ENCODE peak calls at places on chromosome 1, in ten cellular contexts. W, H, D, F, L, N, Y, V, T and E are unnamed samples.
A peak's percentile ranks its signal among the peaks of the same experiment; 100 is the strongest.

GRCh38 chr1:29462096-29462495 is 225.8 kb downstream of the PTPRU start:
- DNase-seq in Y (no peak), W (no peak), F (no peak), D (no peak), T (no peak), H (no peak), N (no peak), L (no peak), V (no peak), E (no peak)

GRCh38 chr1:196609114-196609737 is 986 bp upstream of the KCNT2 start:
- DNase-seq in L (no peak), N (peak; percentile 5), F (no peak), H (no peak), W (peak; percentile 57), V (no peak), D (no peak), Y (peak; percentile 2), T (peak; percentile 24), E (peak; percentile 13)

GRCh38 chr1:11495579-11495978 is 16.6 kb downstream of the DISP3 start:
- DNase-seq in N (no peak), W (no peak), D (no peak), T (no peak), Y (no peak), V (no peak), H (peak; percentile 5), L (no peak), F (no peak), E (no peak)

GRCh38 chr1:163528710-163529348 is 207.1 kb downstream of the NUF2 start:
- DNase-seq in N (peak; percentile 23), T (no peak), L (peak; percentile 24), Y (no peak), H (no peak), W (no peak), D (peak; percentile 46), F (no peak), V (no peak), E (no peak)

GRCh38 chr1:201795066-201795465 is 33.9 kb upstream of the IPO9 start:
- DNase-seq in N (no peak), Y (no peak), L (peak; percentile 53), T (no peak), W (no peak), H (no peak), V (no peak), D (peak; percentile 32), F (no peak), E (no peak)

GRCh38 chr1:53551428-53551995 is 92.3 kb downstream of the DMRTB1 start:
- DNase-seq in Y (no peak), N (no peak), L (no peak), H (peak; percentile 28), D (no peak), T (peak; percentile 42), F (no peak), W (no peak), V (no peak), E (no peak)

GRCh38 chr1:64282353-64282752 is 78.9 kb downstream of the UBE2U start:
- DNase-seq in D (no peak), T (peak; percentile 43), N (no peak), H (peak; percentile 65), Y (peak; percentile 74), F (no peak), V (no peak), W (no peak), L (no peak), E (no peak)

GRCh38 chr1:154420172-154420571 is 15.0 kb downstream of the IL6R start:
- DNase-seq in T (peak; percentile 90), L (peak; percentile 93), W (no peak), V (no peak), F (no peak), D (peak; percentile 94), H (peak; percentile 86), Y (peak; percentile 40), N (peak; percentile 72), E (no peak)

GRCh38 chr1:228939001-228939691 is 203.9 kb downstream of the RHOU start:
- DNase-seq in V (no peak), D (no peak), Y (no peak), N (no peak), W (no peak), T (no peak), F (no peak), H (no peak), L (no peak), E (no peak)

GRCh38 chr1:220217383-220217988 is 54.8 kb downstream of the RAB3GAP2 start:
- DNase-seq in D (peak; percentile 51), W (no peak), H (no peak), N (no peak), Y (no peak), F (no peak), V (no peak), T (no peak), L (peak; percentile 12), E (no peak)

GRCh38 chr1:78691995-78692747 is 42.5 kb downstream of the IFI44 start:
- DNase-seq in N (no peak), D (no peak), T (no peak), Y (no peak), V (no peak), L (no peak), H (no peak), F (no peak), W (no peak), E (no peak)

GRCh38 chr1:201138311-201138840 is 11.4 kb upstream of the ASCL5 start:
- DNase-seq in H (no peak), W (no peak), N (no peak), V (no peak), T (no peak), F (no peak), L (no peak), D (no peak), Y (no peak), E (no peak)

GRCh38 chr1:86748622-86749373 is 44.4 kb downstream of the SH3GLB1 start:
- DNase-seq in W (no peak), N (no peak), T (no peak), H (no peak), V (no peak), Y (no peak), L (no peak), D (no peak), F (no peak), E (no peak)

GRCh38 chr1:119956306-119956705 is 60.0 kb upstream of the ADAM30 start:
- DNase-seq in V (no peak), F (no peak), L (no peak), D (no peak), H (no peak), Y (no peak), T (no peak), W (no peak), N (no peak), E (no peak)

GRCh38 chr1:169236880-169237279 is 130.4 kb downstream of the ATP1B1 start:
- DNase-seq in W (no peak), N (no peak), D (no peak), L (no peak), V (no peak), F (no peak), H (no peak), T (no peak), Y (no peak), E (no peak)

GRCh38 chr1:110148961-110149360 is 1.3 kb upstream of the SLC6A17 start:
- DNase-seq in Y (no peak), H (no peak), L (no peak), F (no peak), D (peak; percentile 11), T (no peak), V (no peak), W (no peak), N (no peak), E (no peak)

GRCh38 chr1:118900643-118901440 is 87.3 kb downstream of the TBX15 start:
- DNase-seq in T (no peak), N (no peak), F (no peak), H (no peak), V (no peak), L (no peak), D (no peak), W (no peak), Y (no peak), E (no peak)

GRCh38 chr1:88891318-88892145 is at the start of gene GTF2B:
- DNase-seq in L (peak; percentile 98), F (peak; percentile 86), T (peak; percentile 91), D (peak; percentile 97), Y (peak; percentile 97), W (peak; percentile 54), N (peak; percentile 85), V (peak; percentile 87), H (peak; percentile 95), E (peak; percentile 54)

GRCh38 chr1:225766967-225767413 is 10.6 kb upstream of the SRP9 start:
- DNase-seq in W (no peak), D (peak; percentile 37), T (no peak), F (no peak), Y (peak; percentile 90), V (no peak), N (peak; percentile 65), H (peak; percentile 63), L (peak; percentile 81), E (no peak)

GRCh38 chr1:220878223-220879081 is 791 bp upstream of the HLX start:
- DNase-seq in D (no peak), N (peak; percentile 12), H (peak; percentile 71), L (peak; percentile 81), T (no peak), W (no peak), Y (no peak), F (no peak), V (no peak), E (peak; percentile 52)

GRCh38 chr1:23563003-23563402 is 3.7 kb upstream of the ID3 start:
- DNase-seq in W (no peak), L (no peak), D (no peak), Y (no peak), F (no peak), V (no peak), N (no peak), H (no peak), T (no peak), E (no peak)

GRCh38 chr1:193019442-193020026 is 39.6 kb downstream of the UCHL5 start:
- DNase-seq in L (peak; percentile 66), V (no peak), H (no peak), T (no peak), F (no peak), Y (peak; percentile 31), W (no peak), D (peak; percentile 77), N (peak; percentile 19), E (no peak)

GRCh38 chr1:22903113-22903512 is 69.6 kb downstream of the LACTBL1 start:
- DNase-seq in N (peak; percentile 62), F (no peak), W (no peak), L (no peak), D (no peak), T (no peak), H (no peak), V (no peak), Y (no peak), E (no peak)